ENCODE peak calls at places on chromosomes 1 and 21, in ten cellular contexts. Y is pancreas; Q is IMR-90; B is mesendoderm; I is right lobe of liver; L is CD8-positive, alpha-beta memory T cell; T is body of pancreas; S is lower lobe of right lung; G is adrenal gland; M is mammary epithelial cell. X is an unnamed sample.

GRCh38 chr1:113958691-113959090 is 20.6 kb upstream of the OLFML3 start:
- DNase-seq in B (no peak), T (no peak), I (no peak), Y (no peak), G (no peak), M (no peak), L (no peak), Q (peak; percentile 20), S (no peak), X (no peak)

GRCh38 chr1:38037481-38037939 is 9.1 kb downstream of the POU3F1 start:
- DNase-seq in M (no peak), G (no peak), I (no peak), S (no peak), Y (no peak), Q (no peak), L (no peak), T (no peak), B (no peak), X (no peak)

GRCh38 chr1:162840256-162840839 is 20.6 kb downstream of the CCDC190 start:
- DNase-seq in L (no peak), G (no peak), T (no peak), S (no peak), I (no peak), Q (peak; percentile 32), Y (no peak), B (peak; percentile 89), M (no peak), X (no peak)

GRCh38 chr1:64186138-64186897 is 17.1 kb upstream of the UBE2U start:
- DNase-seq in T (peak; percentile 98), M (no peak), Q (no peak), L (no peak), I (no peak), Y (peak; percentile 90), S (peak; percentile 67), G (no peak), B (no peak), X (no peak)

GRCh38 chr1:192477630-192478029 is 97.9 kb upstream of the RGS1 start:
- DNase-seq in G (no peak), L (peak; percentile 23), I (no peak), T (no peak), M (peak; percentile 6), S (no peak), Q (peak; percentile 63), B (peak; percentile 24), Y (no peak), X (no peak)

GRCh38 chr1:51331206-51332100 is 1.1 kb upstream of the TTC39A start:
- DNase-seq in L (no peak), B (peak; percentile 92), Q (peak; percentile 62), S (no peak), I (no peak), G (peak; percentile 73), M (peak; percentile 16), T (peak; percentile 68), Y (peak; percentile 51), X (no peak)

GRCh38 chr1:37544530-37544929 is 9.6 kb downstream of the SNIP1 start:
- DNase-seq in T (no peak), S (no peak), B (no peak), L (no peak), Q (no peak), M (no peak), Y (no peak), G (no peak), I (no peak), X (no peak)

GRCh38 chr1:78619029-78619428 is 1.2 kb upstream of the IFI44L start:
- DNase-seq in I (no peak), M (no peak), S (no peak), L (no peak), B (no peak), T (no peak), G (no peak), Y (no peak), Q (no peak), X (no peak)

GRCh38 chr1:49841767-49842166 is 182.0 kb downstream of the AGBL4 start:
- DNase-seq in M (no peak), T (no peak), G (no peak), Q (no peak), Y (no peak), I (no peak), L (no peak), B (no peak), S (no peak), X (no peak)

GRCh38 chr1:185520188-185520935 is 203.3 kb upstream of the IVNS1ABP start:
- DNase-seq in B (no peak), S (no peak), L (no peak), T (no peak), Y (no peak), G (no peak), Q (no peak), I (no peak), M (peak; percentile 87), X (no peak)

GRCh38 chr21:38721983-38722382 is 83.7 kb upstream of the ETS2 start:
- DNase-seq in B (no peak), L (no peak), G (no peak), S (no peak), I (no peak), Q (no peak), Y (no peak), M (no peak), T (no peak), X (no peak)

GRCh38 chr21:41706678-41707077 is 60.2 kb downstream of the RIPK4 start:
- DNase-seq in B (peak; percentile 80), Q (peak; percentile 39), S (no peak), T (peak; percentile 74), I (no peak), G (peak; percentile 21), L (no peak), Y (no peak), M (no peak), X (no peak)

GRCh38 chr1:22876359-22877111 is 96.1 kb downstream of the LACTBL1 start:
- DNase-seq in I (no peak), Y (peak; percentile 25), G (peak; percentile 30), M (peak; percentile 31), Q (peak; percentile 63), B (no peak), S (no peak), L (no peak), T (no peak), X (peak; percentile 44)

GRCh38 chr21:45358711-45359310 is 46.2 kb upstream of the COL18A1 start:
- DNase-seq in I (no peak), S (peak; percentile 26), G (no peak), M (no peak), L (no peak), T (no peak), B (no peak), Q (no peak), Y (no peak), X (no peak)
- H3K27ac ChIP-seq in I (no peak overlapping the region), S (no peak overlapping the region), G (peak overlapping the region; percentile 80), M (no peak overlapping the region), L (no peak overlapping the region), T (no peak overlapping the region), B (no peak overlapping the region), Q (no peak overlapping the region), Y (no peak overlapping the region), X (no peak overlapping the region)

DNA sequence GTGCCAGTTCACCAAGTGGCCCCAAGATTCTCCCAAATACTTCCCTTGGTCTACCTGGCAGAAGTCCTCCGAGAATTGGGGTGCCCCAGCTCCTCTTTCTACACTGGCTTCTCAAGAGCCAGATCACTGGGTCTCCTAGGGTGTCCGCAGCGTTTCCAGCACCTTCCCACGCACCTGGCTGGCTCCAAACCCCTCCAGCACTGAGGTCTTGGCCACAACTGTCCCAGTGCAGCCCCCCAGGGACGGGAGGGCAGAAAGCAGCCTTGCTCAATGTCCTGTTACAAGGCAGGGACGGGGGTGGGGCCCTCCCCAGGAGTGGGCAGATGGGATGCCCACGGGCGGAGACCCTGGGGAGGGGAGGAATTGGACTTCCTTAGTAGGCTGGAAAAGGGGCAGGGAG is 1.1 kb downstream of the ECE1 start:
- DNase-seq in Q (no peak), Y (no peak), S (no peak), L (no peak), M (no peak), I (no peak), G (no peak), T (no peak), B (no peak), X (no peak)
- H3K27ac ChIP-seq in Q (no peak overlapping the region), Y (no peak overlapping the region), S (peak overlapping the region; percentile 75), L (no peak overlapping the region), M (no peak overlapping the region), I (no peak overlapping the region), G (peak overlapping the region; percentile 96), T (peak overlapping the region; percentile 69), B (no peak overlapping the region), X (no peak overlapping the region)

GRCh38 chr1:228465571-228466146 is 21.5 kb upstream of the RNF187 start:
- DNase-seq in G (no peak), M (no peak), Q (no peak), B (no peak), S (no peak), Y (no peak), T (no peak), I (no peak), L (no peak), X (no peak)
- H3K27ac ChIP-seq in G (no peak overlapping the region), M (no peak overlapping the region), Q (no peak overlapping the region), B (no peak overlapping the region), S (no peak overlapping the region), Y (no peak overlapping the region), T (no peak overlapping the region), I (no peak overlapping the region), L (no peak overlapping the region), X (no peak overlapping the region)

GRCh38 chr1:77395051-77395450 is 113.2 kb downstream of the AK5 start:
- DNase-seq in Q (no peak), L (no peak), M (no peak), T (no peak), S (no peak), I (no peak), G (no peak), Y (no peak), B (no peak), X (no peak)

GRCh38 chr1:77392486-77392885 is 110.7 kb downstream of the AK5 start:
- DNase-seq in S (no peak), Y (no peak), Q (no peak), I (no peak), M (no peak), L (no peak), B (no peak), G (no peak), T (no peak), X (no peak)

GRCh38 chr1:77399250-77400086 is 117.6 kb downstream of the AK5 start:
- DNase-seq in I (no peak), L (no peak), S (no peak), T (no peak), B (no peak), G (no peak), M (no peak), Q (no peak), Y (no peak), X (peak; percentile 62)

GRCh38 chr1:77398115-77398514 is 116.3 kb downstream of the AK5 start:
- DNase-seq in M (no peak), T (no peak), I (no peak), G (no peak), Y (no peak), S (no peak), L (no peak), Q (no peak), B (no peak), X (no peak)

GRCh38 chr1:77394166-77394565 is 112.3 kb downstream of the AK5 start:
- DNase-seq in S (no peak), M (peak; percentile 28), Y (no peak), Q (peak; percentile 76), L (no peak), G (no peak), I (no peak), B (no peak), T (no peak), X (no peak)
- H3K27ac ChIP-seq in S (no peak overlapping the region), M (no peak overlapping the region), Y (no peak overlapping the region), Q (no peak overlapping the region), L (no peak overlapping the region), G (no peak overlapping the region), I (no peak overlapping the region), B (no peak overlapping the region), T (no peak overlapping the region), X (peak overlapping the region; percentile 98)